ENCODE peak calls at places on chromosomes 2 and 18, in six cellular contexts. W is CD8-positive, alpha-beta memory T cell; Z is fibroblast of mammary gland; Q is osteoblast; E is astrocyte of the spinal cord; V is H7. M is an unnamed sample.

GRCh38 chr18:22711381-22711717 is 221.8 kb upstream of the RBBP8 start:
- DNase-seq in W (no peak), Z (no peak), Q (no peak), E (no peak), V (no peak), M (peak)

GRCh38 chr2:116911520-116911919 is 903.0 kb upstream of the DDX18 start:
- DNase-seq in W (no peak), Z (no peak), Q (no peak), E (no peak), V (no peak), M (no peak)

GRCh38 chr2:176702169-176702568 is 432.9 kb downstream of the MTX2 start:
- DNase-seq in W (no peak), Z (no peak), Q (no peak), E (no peak), V (no peak), M (no peak)

GRCh38 chr2:182066439-182067061 is 80.9 kb downstream of the PPP1R1C start:
- DNase-seq in W (no peak), Z (peak), Q (peak), E (peak), V (no peak), M (peak)

GRCh38 chr2:182228741-182229140 is 198.1 kb downstream of the PDE1A start:
- DNase-seq in W (no peak), Z (peak), Q (no peak), E (peak), V (no peak), M (no peak)

GRCh38 chr2:220894069-220894468 is 678.0 kb downstream of the EPHA4 start:
- DNase-seq in W (no peak), Z (peak), Q (no peak), E (peak), V (no peak), M (peak)

GRCh38 chr2:196112408-196113039 is 43.9 kb upstream of the DNAH7 start:
- DNase-seq in W (no peak), Z (peak), Q (peak), E (peak), V (no peak), M (peak)

GRCh38 chr18:46736736-46737135 is 20.1 kb downstream of the ST8SIA5 start:
- DNase-seq in W (no peak), Z (no peak), Q (no peak), E (no peak), V (no peak), M (no peak)

GRCh38 chr2:58870704-58871103 is 629.6 kb upstream of the FANCL start:
- DNase-seq in W (no peak), Z (no peak), Q (no peak), E (no peak), V (no peak), M (peak)

GRCh38 chr2:63053889-63054725 is 3.5 kb downstream of the OTX1 start:
- DNase-seq in W (no peak), Z (no peak), Q (peak), E (no peak), V (peak), M (no peak)

GRCh38 chr2:131394147-131394931 is 30.4 kb upstream of the RAB6D start:
- DNase-seq in W (no peak), Z (no peak), Q (peak), E (no peak), V (peak), M (no peak)

GRCh38 chr2:73099486-73099885 is 13.3 kb downstream of the RAB11FIP5 start:
- DNase-seq in W (no peak), Z (no peak), Q (no peak), E (no peak), V (no peak), M (no peak)

GRCh38 chr18:25517881-25518715 is 166.1 kb upstream of the ZNF521 start:
- DNase-seq in W (no peak), Z (no peak), Q (no peak), E (no peak), V (no peak), M (no peak)

GRCh38 chr2:201972621-201973255 is 60.9 kb upstream of the FZD7 start:
- DNase-seq in W (no peak), Z (no peak), Q (no peak), E (no peak), V (peak), M (no peak)

GRCh38 chr2:126889071-126889470 is 9.6 kb upstream of the TEX51 start:
- DNase-seq in W (no peak), Z (no peak), Q (no peak), E (no peak), V (no peak), M (no peak)

GRCh38 chr18:75320506-75320905 is 107.0 kb downstream of the SMIM21 start:
- DNase-seq in W (no peak), Z (no peak), Q (no peak), E (no peak), V (no peak), M (no peak)

GRCh38 chr2:4139711-4140110 is 436.3 kb downstream of the DCDC2C start:
- DNase-seq in W (no peak), Z (no peak), Q (no peak), E (no peak), V (no peak), M (no peak)

GRCh38 chr18:13368080-13368813 is 149.7 kb downstream of the LDLRAD4 start:
- DNase-seq in W (no peak), Z (no peak), Q (peak), E (no peak), V (peak), M (no peak)

GRCh38 chr18:60232541-60232940 is 140.0 kb downstream of the MC4R start:
- DNase-seq in W (no peak), Z (peak), Q (no peak), E (peak), V (no peak), M (peak)

GRCh38 chr2:141055526-141055925 is 1075.3 kb downstream of the LRP1B start:
- DNase-seq in W (no peak), Z (peak), Q (no peak), E (peak), V (no peak), M (peak)

GRCh38 chr18:51149605-51150429 is 47.7 kb downstream of the MEX3C start:
- DNase-seq in W (no peak), Z (peak), Q (peak), E (peak), V (no peak), M (peak)

GRCh38 chr2:115560671-115561070 is 1118.2 kb downstream of the DPP10 start:
- DNase-seq in W (no peak), Z (no peak), Q (peak), E (no peak), V (no peak), M (no peak)

GRCh38 chr18:53947092-53947640 is 277.3 kb downstream of the MBD2 start:
- DNase-seq in W (no peak), Z (no peak), Q (no peak), E (no peak), V (no peak), M (peak)

GRCh38 chr2:207353836-207354235 is 175.9 kb upstream of the CREB1 start:
- DNase-seq in W (no peak), Z (no peak), Q (no peak), E (no peak), V (no peak), M (no peak)

GRCh38 chr2:62287895-62288589 is 92.1 kb downstream of the B3GNT2 start:
- DNase-seq in W (peak), Z (peak), Q (peak), E (peak), V (no peak), M (peak)

GRCh38 chr2:187991389-187991788 is 300.3 kb upstream of the GULP1 start:
- DNase-seq in W (no peak), Z (peak), Q (no peak), E (no peak), V (no peak), M (no peak)

GRCh38 chr2:205270689-205271088 is 411.6 kb upstream of the NRP2 start:
- DNase-seq in W (no peak), Z (no peak), Q (no peak), E (peak), V (no peak), M (peak)

GRCh38 chr18:79459946-79460345 is 64.2 kb downstream of the NFATC1 start:
- DNase-seq in W (no peak), Z (no peak), Q (peak), E (no peak), V (no peak), M (no peak)

GRCh38 chr18:8777846-8778245 is 72.5 kb downstream of the MTCL1 start:
- DNase-seq in W (no peak), Z (no peak), Q (peak), E (no peak), V (no peak), M (peak)

GRCh38 chr18:42929857-42930256 is 185.6 kb downstream of the RIT2 start:
- DNase-seq in W (no peak), Z (peak), Q (no peak), E (peak), V (no peak), M (peak)

DNA sequence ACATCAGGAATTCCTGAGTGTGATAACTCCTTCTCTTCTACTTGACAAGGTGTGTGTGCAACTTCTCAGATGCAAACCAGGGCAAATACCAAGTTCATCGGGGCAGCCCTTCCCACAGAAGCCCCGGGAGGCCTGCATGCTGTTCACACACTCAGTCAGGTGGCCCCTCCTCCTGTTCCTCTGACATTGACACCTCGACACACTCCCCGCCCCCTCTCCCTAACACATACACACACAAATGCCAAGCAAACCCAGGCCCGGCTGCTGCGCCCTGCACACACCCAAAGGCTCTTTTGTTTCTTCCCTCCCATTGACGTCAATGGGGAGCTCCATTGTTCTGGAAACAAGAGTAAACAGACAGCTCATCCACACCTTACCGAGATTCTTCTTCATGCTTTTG is 1.7 kb upstream of the PER2 start:
- DNase-seq in W (peak), Z (no peak), Q (no peak), E (peak), V (peak), M (peak)
- H3K4me3 ChIP-seq in W (peak), Z (no peak), Q (no peak), E (no peak), V (no peak), M (peak)

DNA sequence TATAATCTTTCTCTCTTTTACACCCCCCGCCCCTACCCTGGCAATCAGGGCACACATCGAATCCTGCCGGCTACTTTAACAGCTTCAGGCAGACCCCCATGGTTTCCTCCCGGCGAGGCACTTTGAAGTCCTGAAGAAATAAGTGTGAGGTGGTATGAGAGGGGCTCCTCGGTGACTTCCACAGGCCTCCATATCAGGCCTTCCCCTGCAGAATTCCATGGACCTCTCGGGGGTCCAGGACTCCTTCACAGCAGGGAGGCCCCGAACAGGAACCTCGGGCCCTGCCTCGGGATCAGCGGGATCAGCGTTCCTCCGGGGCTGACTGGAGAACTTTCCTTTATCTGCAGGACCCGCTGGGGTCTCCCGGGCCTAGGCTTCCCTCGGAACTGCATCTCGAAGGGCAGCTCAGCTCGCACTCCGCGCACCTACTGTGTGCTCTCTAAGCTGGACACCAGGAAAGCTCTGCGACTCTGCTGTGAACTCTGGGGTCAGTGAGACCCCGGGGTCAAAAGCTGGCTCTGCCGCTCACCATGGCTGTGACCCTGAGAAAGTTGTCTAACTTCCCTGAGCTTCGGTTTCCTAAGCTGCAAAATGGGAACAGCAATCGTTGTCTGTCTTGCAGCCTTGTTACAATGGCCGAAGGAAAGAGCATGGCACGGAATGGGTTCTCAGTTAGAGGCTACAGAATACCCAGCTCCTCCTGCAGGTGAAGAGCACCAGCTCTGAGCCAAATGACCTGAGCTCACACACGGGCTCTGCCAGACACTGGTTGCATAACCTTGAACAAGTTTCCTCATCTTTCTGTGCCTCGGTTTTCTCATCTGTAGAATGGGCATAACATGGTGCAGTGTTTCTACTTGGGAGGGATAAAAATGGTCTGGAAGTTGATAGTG is 97.4 kb upstream of the ID2 start:
- DNase-seq in W (no peak), Z (no peak), Q (peak), E (no peak), V (no peak), M (no peak)
- H3K4me3 ChIP-seq in W (no peak), Z (no peak), Q (no peak), E (no peak), V (peak), M (no peak)

GRCh38 chr2:174259981-174260380 is 11.6 kb upstream of the OLA1 start:
- DNase-seq in W (no peak), Z (peak), Q (peak), E (peak), V (no peak), M (peak)

GRCh38 chr2:174248187-174248997 is at the start of gene OLA1:
- DNase-seq in W (peak), Z (peak), Q (peak), E (peak), V (peak), M (peak)

GRCh38 chr2:174248998-174249592 is 763 bp upstream of the OLA1 start:
- DNase-seq in W (no peak), Z (no peak), Q (peak), E (no peak), V (no peak), M (no peak)

DNA sequence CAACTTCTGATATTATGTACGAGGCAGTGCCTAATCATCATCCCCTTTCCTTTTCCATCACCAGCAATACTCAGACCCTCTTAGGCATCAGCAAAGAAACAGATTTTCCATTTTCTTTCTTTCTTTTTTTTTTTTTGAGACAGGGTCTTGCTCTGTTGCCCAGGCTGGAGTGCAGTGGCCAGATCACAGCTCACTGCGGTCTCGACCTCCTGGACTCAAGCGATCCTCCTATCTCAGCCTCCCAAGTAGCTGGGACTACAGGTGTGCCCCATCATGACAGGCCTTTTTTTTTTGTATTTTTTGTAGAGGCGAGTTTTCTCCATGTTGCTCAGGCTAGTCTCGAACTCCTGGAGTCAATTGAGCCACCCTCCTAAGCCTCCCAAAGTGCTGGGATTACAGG is 5.9 kb upstream of the OLA1 start:
- DNase-seq in W (no peak), Z (no peak), Q (no peak), E (no peak), V (no peak), M (no peak)
- H3K4me3 ChIP-seq in W (no peak), Z (no peak), Q (no peak), E (no peak), V (no peak), M (no peak)

DNA sequence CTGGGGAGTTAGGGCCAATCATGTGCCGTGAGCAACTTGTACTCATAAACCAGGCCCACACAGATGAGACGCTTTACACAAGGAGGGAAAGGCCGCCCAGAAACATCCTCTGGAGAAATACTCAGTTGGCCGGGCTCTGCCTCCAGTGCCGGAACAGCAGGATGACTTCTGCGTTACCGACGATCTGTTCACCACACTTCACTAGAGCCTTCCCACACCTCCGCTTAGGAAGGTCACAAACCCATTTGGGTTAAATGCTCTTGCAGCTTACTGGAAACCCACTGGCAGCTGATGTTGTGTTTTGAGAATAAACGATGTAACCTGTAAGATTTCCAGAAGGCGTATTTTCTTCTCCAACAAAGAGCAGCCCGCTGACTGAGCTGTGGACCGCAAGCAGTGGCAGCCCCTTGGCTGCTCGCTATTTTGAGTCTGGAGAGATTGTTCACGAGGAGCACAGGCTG is 44.1 kb downstream of the COLEC12 start:
- DNase-seq in W (no peak), Z (peak), Q (peak), E (peak), V (no peak), M (no peak)
- H3K4me3 ChIP-seq in W (no peak), Z (no peak), Q (peak), E (no peak), V (no peak), M (no peak)